ENCODE peak calls at places on chromosome 20, in seven cellular contexts. One of them, this sample, is unnamed. For H3K4me1, the result is how much of the 10 kb centered on the place peaks cover.

GRCh38 chr20:39588148-39588757 is 626.1 kb downstream of the DHX35 start:
- DNase-seq in K562: no peak
- DNase-seq in HCT116: no peak
- DNase-seq in H1: no peak
- DNase-seq in GM12878: no peak
- DNase-seq in HepG2: no peak
- DNase-seq in SK-N-SH: no peak
- DNase-seq in this sample: no peak

GRCh38 chr20:37994512-37994911 is 38.7 kb downstream of the TTI1 start:
- DNase-seq in K562: no peak
- DNase-seq in HCT116: no peak
- DNase-seq in H1: no peak
- DNase-seq in GM12878: no peak
- DNase-seq in HepG2: peak
- DNase-seq in SK-N-SH: no peak
- DNase-seq in this sample: peak

GRCh38 chr20:16125810-16126209 is 447.4 kb downstream of the KIF16B start:
- DNase-seq in K562: no peak
- DNase-seq in HCT116: no peak
- DNase-seq in H1: no peak
- DNase-seq in GM12878: no peak
- DNase-seq in HepG2: no peak
- DNase-seq in SK-N-SH: no peak
- DNase-seq in this sample: no peak

GRCh38 chr20:51450221-51450712 is 92.3 kb downstream of the NFATC2 start:
- DNase-seq in K562: no peak
- DNase-seq in HCT116: no peak
- DNase-seq in H1: no peak
- DNase-seq in GM12878: no peak
- DNase-seq in HepG2: no peak
- DNase-seq in SK-N-SH: no peak
- DNase-seq in this sample: no peak

GRCh38 chr20:45312241-45312640 is 4.1 kb upstream of the MATN4 start:
- DNase-seq in K562: no peak
- DNase-seq in HCT116: no peak
- DNase-seq in H1: peak
- DNase-seq in GM12878: no peak
- DNase-seq in HepG2: no peak
- DNase-seq in SK-N-SH: no peak
- DNase-seq in this sample: no peak

GRCh38 chr20:20786428-20786827 is 74.0 kb upstream of the RALGAPA2 start:
- DNase-seq in K562: no peak
- DNase-seq in HCT116: no peak
- DNase-seq in H1: no peak
- DNase-seq in GM12878: no peak
- DNase-seq in HepG2: no peak
- DNase-seq in SK-N-SH: no peak
- DNase-seq in this sample: no peak

GRCh38 chr20:59749293-59749680 is 144.9 kb downstream of the PHACTR3 start:
- DNase-seq in K562: no peak
- DNase-seq in HCT116: no peak
- DNase-seq in H1: no peak
- DNase-seq in GM12878: no peak
- DNase-seq in HepG2: no peak
- DNase-seq in SK-N-SH: no peak
- DNase-seq in this sample: no peak

GRCh38 chr20:63117661-63118302 is 98.1 kb downstream of the YTHDF1 start:
- DNase-seq in K562: no peak
- DNase-seq in HCT116: no peak
- DNase-seq in H1: no peak
- DNase-seq in GM12878: no peak
- DNase-seq in HepG2: no peak
- DNase-seq in SK-N-SH: no peak
- DNase-seq in this sample: no peak

GRCh38 chr20:63273635-63274380 is 1.2 kb downstream of the ARFGAP1 start:
- DNase-seq in K562: peak
- DNase-seq in HCT116: no peak
- DNase-seq in H1: no peak
- DNase-seq in GM12878: no peak
- DNase-seq in HepG2: peak
- DNase-seq in SK-N-SH: no peak
- DNase-seq in this sample: no peak

GRCh38 chr20:52083627-52084232 is 107.8 kb downstream of the ZFP64 start:
- DNase-seq in K562: peak
- DNase-seq in HCT116: peak
- DNase-seq in H1: peak
- DNase-seq in GM12878: no peak
- DNase-seq in HepG2: peak
- DNase-seq in SK-N-SH: peak
- DNase-seq in this sample: peak

GRCh38 chr20:17967595-17968365 is 814 bp downstream of the SNX5 start:
- DNase-seq in K562: no peak
- DNase-seq in HCT116: no peak
- DNase-seq in H1: no peak
- DNase-seq in GM12878: no peak
- DNase-seq in HepG2: no peak
- DNase-seq in SK-N-SH: no peak
- DNase-seq in this sample: no peak

GRCh38 chr20:44405785-44406571 is 50.5 kb downstream of the HNF4A start:
- DNase-seq in K562: no peak
- DNase-seq in HCT116: no peak
- DNase-seq in H1: no peak
- DNase-seq in GM12878: no peak
- DNase-seq in HepG2: no peak
- DNase-seq in SK-N-SH: no peak
- DNase-seq in this sample: no peak

GRCh38 chr20:18665135-18665534 is 77.3 kb downstream of the DTD1 start:
- DNase-seq in K562: no peak
- DNase-seq in HCT116: no peak
- DNase-seq in H1: no peak
- DNase-seq in GM12878: no peak
- DNase-seq in HepG2: no peak
- DNase-seq in SK-N-SH: no peak
- DNase-seq in this sample: no peak

GRCh38 chr20:31278178-31278577 is 20.7 kb downstream of the DEFB115 start:
- DNase-seq in K562: no peak
- DNase-seq in HCT116: no peak
- DNase-seq in H1: no peak
- DNase-seq in GM12878: no peak
- DNase-seq in HepG2: no peak
- DNase-seq in SK-N-SH: no peak
- DNase-seq in this sample: no peak

GRCh38 chr20:57244627-57245214 is 21.7 kb downstream of the BMP7 start:
- DNase-seq in K562: peak
- DNase-seq in HCT116: no peak
- DNase-seq in H1: peak
- DNase-seq in GM12878: no peak
- DNase-seq in HepG2: no peak
- DNase-seq in SK-N-SH: peak
- DNase-seq in this sample: no peak

GRCh38 chr20:38987777-38988176 is 25.6 kb downstream of the DHX35 start:
- DNase-seq in K562: no peak
- DNase-seq in HCT116: no peak
- DNase-seq in H1: no peak
- DNase-seq in GM12878: peak
- DNase-seq in HepG2: no peak
- DNase-seq in SK-N-SH: no peak
- DNase-seq in this sample: no peak

GRCh38 chr20:51767867-51768758 is at the start of gene ATP9A:
- DNase-seq in K562: no peak
- DNase-seq in HCT116: no peak
- DNase-seq in H1: peak
- DNase-seq in GM12878: no peak
- DNase-seq in HepG2: no peak
- DNase-seq in SK-N-SH: peak
- DNase-seq in this sample: no peak

GRCh38 chr20:5065489-5066383 is 54.0 kb downstream of the PCNA start:
- DNase-seq in K562: no peak
- DNase-seq in HCT116: peak
- DNase-seq in H1: no peak
- DNase-seq in GM12878: no peak
- DNase-seq in HepG2: peak
- DNase-seq in SK-N-SH: no peak
- DNase-seq in this sample: no peak

GRCh38 chr20:37343212-37343993 is 2.5 kb upstream of the SRC start:
- DNase-seq in K562: no peak
- DNase-seq in HCT116: no peak
- DNase-seq in H1: no peak
- DNase-seq in GM12878: no peak
- DNase-seq in HepG2: peak
- DNase-seq in SK-N-SH: no peak
- DNase-seq in this sample: no peak

GRCh38 chr20:9375221-9375681 is 139.1 kb upstream of the LAMP5 start:
- DNase-seq in K562: no peak
- DNase-seq in HCT116: no peak
- DNase-seq in H1: no peak
- DNase-seq in GM12878: no peak
- DNase-seq in HepG2: no peak
- DNase-seq in SK-N-SH: no peak
- DNase-seq in this sample: peak

GRCh38 chr20:38676576-38676975 is 47.7 kb upstream of the SLC32A1 start:
- DNase-seq in K562: no peak
- DNase-seq in HCT116: no peak
- DNase-seq in H1: no peak
- DNase-seq in GM12878: no peak
- DNase-seq in HepG2: no peak
- DNase-seq in SK-N-SH: no peak
- DNase-seq in this sample: no peak

GRCh38 chr20:36654506-36654905 is 8.5 kb upstream of the SLA2 start:
- DNase-seq in K562: no peak
- DNase-seq in HCT116: no peak
- DNase-seq in H1: no peak
- DNase-seq in GM12878: no peak
- DNase-seq in HepG2: no peak
- DNase-seq in SK-N-SH: no peak
- DNase-seq in this sample: no peak

GRCh38 chr20:20211274-20211987 is 156.5 kb upstream of the INSM1 start:
- DNase-seq in K562: no peak
- DNase-seq in HCT116: no peak
- DNase-seq in H1: no peak
- DNase-seq in GM12878: no peak
- DNase-seq in HepG2: no peak
- DNase-seq in SK-N-SH: no peak
- DNase-seq in this sample: no peak

GRCh38 chr20:32570401-32571190 is 14.5 kb downstream of the NOL4L start:
- DNase-seq in K562: peak
- DNase-seq in HCT116: no peak
- DNase-seq in H1: no peak
- DNase-seq in GM12878: no peak
- DNase-seq in HepG2: no peak
- DNase-seq in SK-N-SH: no peak
- DNase-seq in this sample: no peak
- TF ChIP-seq YY1 in K562: no peak
- TF ChIP-seq YY1 in HCT116: no peak
- TF ChIP-seq YY1 in H1: no peak
- TF ChIP-seq YY1 in GM12878: no peak
- TF ChIP-seq YY1 in HepG2: no peak
- TF ChIP-seq YY1 in SK-N-SH: no peak
- TF ChIP-seq YY1 in this sample: no peak

GRCh38 chr20:58408603-58409246 is 19.7 kb downstream of the VAPB start:
- DNase-seq in K562: no peak
- DNase-seq in HCT116: no peak
- DNase-seq in H1: no peak
- DNase-seq in GM12878: no peak
- DNase-seq in HepG2: peak
- DNase-seq in SK-N-SH: no peak
- DNase-seq in this sample: no peak
- H3K4me1 ChIP-seq in K562: under half
- H3K4me1 ChIP-seq in HCT116: under half
- H3K4me1 ChIP-seq in H1: under half
- H3K4me1 ChIP-seq in GM12878: under half
- H3K4me1 ChIP-seq in HepG2: half or more
- H3K4me1 ChIP-seq in SK-N-SH: under half
- H3K4me1 ChIP-seq in this sample: under half

GRCh38 chr20:47350181-47350550 is 6.3 kb downstream of the ZMYND8 start:
- DNase-seq in K562: no peak
- DNase-seq in HCT116: no peak
- DNase-seq in H1: no peak
- DNase-seq in GM12878: no peak
- DNase-seq in HepG2: no peak
- DNase-seq in SK-N-SH: no peak
- DNase-seq in this sample: no peak
- TF ChIP-seq YY1 in K562: no peak
- TF ChIP-seq YY1 in HCT116: no peak
- TF ChIP-seq YY1 in H1: no peak
- TF ChIP-seq YY1 in GM12878: no peak
- TF ChIP-seq YY1 in HepG2: no peak
- TF ChIP-seq YY1 in SK-N-SH: no peak
- TF ChIP-seq YY1 in this sample: no peak

GRCh38 chr20:49270736-49271135 is 7.1 kb downstream of the ZNFX1 start:
- DNase-seq in K562: no peak
- DNase-seq in HCT116: no peak
- DNase-seq in H1: no peak
- DNase-seq in GM12878: no peak
- DNase-seq in HepG2: no peak
- DNase-seq in SK-N-SH: no peak
- DNase-seq in this sample: no peak
- H3K4me1 ChIP-seq in K562: under half
- H3K4me1 ChIP-seq in HCT116: under half
- H3K4me1 ChIP-seq in H1: under half
- H3K4me1 ChIP-seq in GM12878: under half
- H3K4me1 ChIP-seq in HepG2: half or more
- H3K4me1 ChIP-seq in SK-N-SH: under half
- H3K4me1 ChIP-seq in this sample: under half

DNA sequence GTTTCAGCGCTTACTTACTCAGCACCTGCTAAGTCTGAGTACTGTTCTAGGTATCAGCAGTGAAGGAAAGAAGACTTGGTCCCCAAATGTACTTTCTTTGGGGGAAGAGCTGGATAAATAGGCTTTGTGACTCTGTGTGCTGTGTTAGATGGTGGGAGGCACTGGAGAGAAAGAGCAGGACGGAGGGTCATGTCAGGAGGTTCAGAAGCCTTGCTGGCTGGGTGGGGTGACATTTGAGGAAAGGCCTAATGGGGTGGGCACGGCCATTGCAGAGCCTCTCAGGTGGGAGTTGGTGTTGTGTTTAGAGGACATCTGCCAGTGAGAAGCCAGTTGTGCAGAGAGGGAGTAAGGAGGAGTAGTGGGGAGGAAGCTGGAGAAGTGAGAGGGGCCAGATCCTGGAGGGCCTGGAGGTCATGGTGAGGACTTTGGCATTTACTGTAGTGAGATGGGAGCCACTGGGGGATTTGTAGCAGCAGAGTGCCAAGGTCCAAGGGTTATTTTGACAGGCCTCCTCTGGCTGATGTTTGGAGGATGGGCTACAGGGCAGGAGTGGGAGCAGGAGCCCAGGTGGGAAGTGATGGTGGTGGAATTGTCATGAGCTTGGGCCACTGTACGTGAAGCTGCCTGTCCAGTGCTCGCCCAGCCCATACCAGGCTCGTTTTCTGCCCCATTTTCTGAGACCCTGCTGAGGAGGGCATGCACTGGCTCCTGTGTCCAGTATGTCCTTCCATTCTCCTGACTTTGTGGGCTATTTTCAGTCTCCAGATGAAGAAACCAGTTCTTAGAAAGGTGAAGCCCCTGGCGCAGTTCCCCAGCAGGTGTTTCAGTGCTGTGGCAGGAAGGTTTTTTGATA is 886 bp downstream of the SDCBP2 start:
- DNase-seq in K562: no peak
- DNase-seq in HCT116: no peak
- DNase-seq in H1: peak
- DNase-seq in GM12878: no peak
- DNase-seq in HepG2: peak
- DNase-seq in SK-N-SH: no peak
- DNase-seq in this sample: no peak
- TF ChIP-seq YY1 in K562: no peak
- TF ChIP-seq YY1 in HCT116: no peak
- TF ChIP-seq YY1 in H1: no peak
- TF ChIP-seq YY1 in GM12878: no peak
- TF ChIP-seq YY1 in HepG2: no peak
- TF ChIP-seq YY1 in SK-N-SH: no peak
- TF ChIP-seq YY1 in this sample: no peak

GRCh38 chr20:47286681-47287080 is 69.8 kb downstream of the ZMYND8 start:
- DNase-seq in K562: no peak
- DNase-seq in HCT116: no peak
- DNase-seq in H1: no peak
- DNase-seq in GM12878: no peak
- DNase-seq in HepG2: no peak
- DNase-seq in SK-N-SH: no peak
- DNase-seq in this sample: no peak
- H3K4me1 ChIP-seq in K562: under half
- H3K4me1 ChIP-seq in HCT116: under half
- H3K4me1 ChIP-seq in H1: under half
- H3K4me1 ChIP-seq in GM12878: under half
- H3K4me1 ChIP-seq in HepG2: under half
- H3K4me1 ChIP-seq in SK-N-SH: under half
- H3K4me1 ChIP-seq in this sample: under half